ENCODE peak calls at places on chromosomes 16 and 17, in ten cellular contexts. H is lung, V is tibial nerve, J is IMR-90, R is HFFc6, M is lower lobe of right lung, E is mammary epithelial cell, B is right atrium auricular region, C is stomach, I is AG09319. L is an unnamed sample.

GRCh38 chr16:54194008-54194731 is 92.4 kb downstream of the IRX3 start:
- DNase-seq in H (peak; percentile 72), V (peak; percentile 36), J (no peak), R (no peak), M (peak; percentile 81), E (no peak), B (peak; percentile 74), C (peak; percentile 58), I (no peak), L (no peak)

GRCh38 chr17:17985555-17985954 is 12.9 kb downstream of the DRC3 start:
- DNase-seq in H (no peak), V (no peak), J (no peak), R (no peak), M (no peak), E (no peak), B (no peak), C (no peak), I (no peak), L (no peak)

GRCh38 chr17:50841277-50841948 is 6.0 kb downstream of the WFIKKN2 start:
- DNase-seq in H (no peak), V (no peak), J (no peak), R (no peak), M (no peak), E (no peak), B (no peak), C (no peak), I (no peak), L (no peak)

GRCh38 chr16:81697321-81697885 is 81.7 kb upstream of the PLCG2 start:
- DNase-seq in H (no peak), V (no peak), J (peak; percentile 54), R (peak; percentile 48), M (no peak), E (peak; percentile 48), B (no peak), C (peak; percentile 65), I (no peak), L (peak; percentile 79)

GRCh38 chr17:8068736-8069586 is 18.6 kb downstream of the ALOX12B start:
- DNase-seq in H (peak; percentile 61), V (no peak), J (no peak), R (no peak), M (peak; percentile 74), E (no peak), B (peak; percentile 66), C (no peak), I (no peak), L (peak; percentile 35)

GRCh38 chr17:7191069-7191468 is 11.9 kb upstream of the ASGR1 start:
- DNase-seq in H (no peak), V (no peak), J (no peak), R (no peak), M (peak; percentile 31), E (no peak), B (no peak), C (no peak), I (no peak), L (no peak)

GRCh38 chr16:19367335-19367734 is 50.3 kb upstream of the TMC5 start:
- DNase-seq in H (no peak), V (no peak), J (no peak), R (no peak), M (no peak), E (no peak), B (no peak), C (no peak), I (no peak), L (no peak)

GRCh38 chr16:66842765-66843164 is 1.4 kb upstream of the CA7 start:
- DNase-seq in H (no peak), V (no peak), J (peak; percentile 19), R (no peak), M (no peak), E (peak; percentile 47), B (no peak), C (peak; percentile 25), I (no peak), L (no peak)

DNA sequence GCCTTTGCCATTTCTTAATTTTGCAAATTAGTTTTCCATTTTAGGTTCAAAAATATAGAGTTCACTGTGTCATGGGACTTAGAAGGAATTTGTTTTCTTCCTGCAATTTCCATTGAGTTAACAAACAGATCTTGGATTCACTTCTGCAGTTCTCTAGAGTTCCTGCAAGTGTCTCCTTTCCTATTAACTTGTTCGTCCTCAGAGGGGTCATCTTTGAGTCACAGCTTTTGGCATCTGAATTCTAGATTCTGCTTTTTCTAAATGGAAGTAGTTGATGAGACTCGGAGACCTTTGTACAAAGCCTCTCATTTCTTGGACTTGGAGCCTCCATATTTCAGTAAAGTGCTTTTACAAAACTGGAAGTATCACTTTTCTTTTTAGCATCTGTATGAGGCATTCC is 323.3 kb downstream of the BCAS3 start:
- DNase-seq in H (no peak), V (no peak), J (peak; percentile 81), R (peak; percentile 63), M (no peak), E (no peak), B (no peak), C (no peak), I (peak; percentile 28), L (no peak)
- TF ChIP-seq CTCF in H (no peak), V (no peak), J (peak; percentile 61), R (peak; percentile 79), M (peak; percentile 19), E (no peak), B (no peak), C (no peak), I (peak; percentile 57), L (no peak)

GRCh38 chr17:57947369-57947768 is 7.8 kb downstream of the CUEDC1 start:
- DNase-seq in H (no peak), V (no peak), J (no peak), R (no peak), M (no peak), E (no peak), B (no peak), C (no peak), I (no peak), L (no peak)

GRCh38 chr17:57949649-57950048 is 5.6 kb downstream of the CUEDC1 start:
- DNase-seq in H (peak; percentile 77), V (no peak), J (no peak), R (peak; percentile 10), M (peak; percentile 77), E (peak; percentile 40), B (no peak), C (no peak), I (no peak), L (no peak)

GRCh38 chr17:57948169-57948554 is 7.0 kb downstream of the CUEDC1 start:
- DNase-seq in H (no peak), V (no peak), J (no peak), R (no peak), M (peak; percentile 37), E (no peak), B (no peak), C (no peak), I (no peak), L (peak; percentile 26)

GRCh38 chr17:57946798-57947358 is 8.3 kb downstream of the CUEDC1 start:
- DNase-seq in H (peak; percentile 57), V (no peak), J (peak; percentile 78), R (peak; percentile 63), M (peak; percentile 76), E (peak; percentile 69), B (no peak), C (peak; percentile 63), I (no peak), L (peak; percentile 57)

DNA sequence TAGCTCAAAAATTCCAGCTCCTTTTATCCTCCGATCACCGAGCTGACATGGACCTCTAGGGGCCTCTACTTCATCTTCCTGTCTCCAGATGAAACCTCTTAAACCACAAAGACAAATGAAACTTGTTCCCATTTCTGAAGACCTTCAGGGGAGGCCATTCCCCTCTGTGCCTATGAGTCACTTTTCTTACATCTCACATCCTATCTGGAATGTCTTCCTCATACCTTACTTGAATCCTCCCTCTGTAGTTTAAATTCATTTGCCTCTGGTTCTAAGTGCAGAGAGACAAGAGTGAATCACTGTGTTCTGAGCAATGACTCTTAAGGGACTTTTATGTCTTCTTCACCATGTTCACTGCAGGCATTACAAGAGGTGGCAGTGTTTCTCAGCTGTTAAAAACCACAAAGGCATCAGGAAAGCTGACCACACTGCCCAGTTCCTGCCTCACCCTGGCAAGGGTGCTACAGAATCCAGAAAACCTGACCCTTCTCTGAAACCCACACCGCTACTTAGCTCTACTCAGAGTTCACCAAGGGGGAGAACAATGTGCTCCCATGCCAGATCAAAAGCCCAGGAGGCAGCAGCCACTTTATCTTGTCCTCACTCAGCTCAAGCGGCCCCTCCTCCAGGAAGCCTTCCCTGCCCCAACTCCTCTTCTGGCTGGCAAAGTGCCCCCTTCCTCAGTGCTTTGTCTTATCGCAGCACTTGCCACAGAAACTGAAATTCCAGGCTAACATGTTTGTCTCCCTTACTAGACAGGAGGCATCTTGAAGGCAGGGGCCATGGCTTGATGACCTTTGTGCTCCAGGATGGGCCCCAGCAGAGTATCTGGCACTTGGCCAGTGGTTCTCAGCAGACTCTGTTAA is 6.4 kb downstream of the CUEDC1 start:
- DNase-seq in H (peak; percentile 34), V (no peak), J (peak; percentile 96), R (peak; percentile 99), M (peak; percentile 46), E (peak; percentile 99), B (no peak), C (no peak), I (no peak), L (peak; percentile 61)
- TF ChIP-seq CTCF in H (no peak), V (no peak), J (no peak), R (peak; percentile 47), M (peak; percentile 6), E (no peak), B (no peak), C (no peak), I (no peak), L (no peak)

DNA sequence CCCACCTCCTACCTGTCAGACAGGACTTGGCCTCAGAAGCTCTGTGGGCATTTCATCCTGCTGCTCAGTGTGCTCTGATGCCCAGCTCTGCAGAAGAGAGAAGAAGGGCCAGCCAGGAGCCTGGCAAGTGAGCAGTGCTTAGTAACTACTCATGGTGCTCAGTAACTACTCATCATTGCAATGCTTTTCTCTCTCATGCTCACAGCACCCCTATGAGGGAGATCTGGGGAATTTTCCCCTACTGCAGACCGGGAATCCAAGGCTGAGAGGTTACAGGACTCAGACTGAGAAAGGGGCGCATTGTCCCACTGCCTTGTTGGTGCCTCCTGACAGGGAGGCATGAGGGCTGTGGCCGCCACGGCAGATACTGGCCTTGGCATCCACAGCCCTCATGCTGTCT is 261.1 kb downstream of the C16orf95 start:
- DNase-seq in H (no peak), V (no peak), J (peak; percentile 60), R (peak; percentile 13), M (no peak), E (peak; percentile 7), B (no peak), C (no peak), I (no peak), L (no peak)
- TF ChIP-seq CTCF in H (no peak), V (no peak), J (peak; percentile 63), R (peak; percentile 54), M (no peak), E (no peak), B (no peak), C (no peak), I (peak; percentile 21), L (no peak)

GRCh38 chr17:76271669-76272540 is 6.8 kb downstream of the UBALD2 start:
- DNase-seq in H (no peak), V (no peak), J (no peak), R (no peak), M (peak; percentile 55), E (no peak), B (no peak), C (peak; percentile 58), I (no peak), L (no peak)
- TF ChIP-seq CTCF in H (no peak), V (no peak), J (no peak), R (no peak), M (no peak), E (no peak), B (no peak), C (no peak), I (no peak), L (no peak)